ENCODE peak calls at places on chromosomes 4 and X, in seven cellular contexts. I is upper lobe of left lung, R is endothelial cell, M is activated B cell treated with CpG ODN at 0.5 μM for 24 hours, K is fibroblast of the conjunctiva, T is spleen, Y is nucleus accumbens. D is an unnamed sample.

GRCh38 chr4:48752726-48753125 is 27.4 kb downstream of the FRYL start:
- DNase-seq in I (no peak), R (no peak), M (no peak), K (no peak), T (no peak), Y (no peak), D (no peak)

GRCh38 chr4:48028654-48029053 is 12.1 kb downstream of the NIPAL1 start:
- DNase-seq in I (no peak), R (no peak), M (no peak), K (no peak), T (no peak), Y (no peak), D (no peak)

GRCh38 chr4:134935320-134935719 is 733.7 kb upstream of the PABPC4L start:
- DNase-seq in I (no peak), R (peak), M (no peak), K (no peak), T (no peak), Y (no peak), D (no peak)

GRCh38 chr4:11614426-11614825 is 185.7 kb upstream of the HS3ST1 start:
- DNase-seq in I (no peak), R (no peak), M (no peak), K (no peak), T (no peak), Y (no peak), D (no peak)

GRCh38 chrX:136635235-136635634 is 12.7 kb upstream of the CD40LG start:
- DNase-seq in I (no peak), R (no peak), M (no peak), K (no peak), T (no peak), Y (no peak), D (no peak)

GRCh38 chr4:145619639-145619996 is 433 bp downstream of the MMAA start:
- DNase-seq in I (peak), R (peak), M (no peak), K (peak), T (peak), Y (no peak), D (no peak)

GRCh38 chrX:122046226-122046625 is 998.8 kb downstream of the GLUD2 start:
- DNase-seq in I (peak), R (no peak), M (no peak), K (no peak), T (no peak), Y (no peak), D (no peak)

GRCh38 chrX:155819966-155820491 is 61.1 kb upstream of the VAMP7 start:
- DNase-seq in I (peak), R (peak), M (no peak), K (peak), T (no peak), Y (peak), D (peak)

GRCh38 chr4:111652986-111653385 is 492.3 kb upstream of the FAM241A start:
- DNase-seq in I (no peak), R (no peak), M (no peak), K (no peak), T (no peak), Y (no peak), D (no peak)

GRCh38 chrX:78333521-78333920 is 6.1 kb upstream of the CYSLTR1 start:
- DNase-seq in I (no peak), R (no peak), M (no peak), K (no peak), T (no peak), Y (no peak), D (no peak)

GRCh38 chrX:31057291-31057690 is 14.6 kb downstream of the FTHL17 start:
- DNase-seq in I (no peak), R (no peak), M (no peak), K (no peak), T (no peak), Y (no peak), D (no peak)

GRCh38 chr4:142778908-142779307 is 67.2 kb downstream of the INPP4B start:
- DNase-seq in I (no peak), R (no peak), M (no peak), K (no peak), T (no peak), Y (no peak), D (no peak)

GRCh38 chrX:64580035-64580434 is 184.8 kb upstream of the MTMR8 start:
- DNase-seq in I (no peak), R (no peak), M (no peak), K (no peak), T (no peak), Y (no peak), D (no peak)

GRCh38 chrX:101265869-101266428 is 25.2 kb downstream of the TAF7L start:
- DNase-seq in I (no peak), R (no peak), M (no peak), K (no peak), T (no peak), Y (no peak), D (no peak)

GRCh38 chr4:19999775-20000414 is 251.8 kb upstream of the SLIT2 start:
- DNase-seq in I (no peak), R (no peak), M (no peak), K (no peak), T (no peak), Y (no peak), D (no peak)

GRCh38 chrX:123477673-123478072 is 255.2 kb downstream of the THOC2 start:
- DNase-seq in I (no peak), R (no peak), M (no peak), K (no peak), T (no peak), Y (no peak), D (no peak)

GRCh38 chr4:123305746-123306145 is 90.8 kb upstream of the SPRY1 start:
- DNase-seq in I (no peak), R (no peak), M (no peak), K (no peak), T (no peak), Y (no peak), D (no peak)

GRCh38 chr4:161364681-161365080 is 799.1 kb downstream of the FSTL5 start:
- DNase-seq in I (no peak), R (no peak), M (no peak), K (no peak), T (no peak), Y (peak), D (no peak)

GRCh38 chr4:55635760-55636621 is at the start of gene NMU:
- DNase-seq in I (peak), R (peak), M (peak), K (no peak), T (peak), Y (no peak), D (no peak)

GRCh38 chr4:56132835-56133234 is 184.1 kb downstream of the CEP135 start:
- DNase-seq in I (no peak), R (no peak), M (no peak), K (no peak), T (no peak), Y (no peak), D (no peak)

GRCh38 chr4:113094802-113095201 is 45.3 kb downstream of the ANK2 start:
- DNase-seq in I (no peak), R (no peak), M (no peak), K (peak), T (no peak), Y (no peak), D (no peak)

GRCh38 chrX:100731441-100732281 is at the start of gene SYTL4:
- DNase-seq in I (peak), R (peak), M (peak), K (no peak), T (peak), Y (no peak), D (no peak)

GRCh38 chr4:56086561-56086960 is 137.8 kb downstream of the CEP135 start:
- DNase-seq in I (no peak), R (no peak), M (no peak), K (no peak), T (no peak), Y (no peak), D (no peak)

GRCh38 chr4:163758032-163758431 is 263.5 kb downstream of the TMA16 start:
- DNase-seq in I (no peak), R (no peak), M (no peak), K (no peak), T (no peak), Y (no peak), D (no peak)

GRCh38 chr4:182289809-182290208 is 46.6 kb downstream of the TENM3 start:
- DNase-seq in I (no peak), R (no peak), M (no peak), K (no peak), T (no peak), Y (no peak), D (no peak)

GRCh38 chrX:2967998-2968909 is 38.1 kb upstream of the ARSH start:
- DNase-seq in I (peak), R (no peak), M (no peak), K (peak), T (no peak), Y (peak), D (no peak)

GRCh38 chrX:1754077-1754476 is 139.2 kb downstream of the ASMT start:
- DNase-seq in I (no peak), R (no peak), M (no peak), K (no peak), T (no peak), Y (no peak), D (no peak)

GRCh38 chr4:65416875-65417274 is 253.4 kb downstream of the EPHA5 start:
- DNase-seq in I (peak), R (no peak), M (no peak), K (no peak), T (no peak), Y (no peak), D (no peak)

GRCh38 chr4:8076023-8076422 is 82.6 kb downstream of the ABLIM2 start:
- DNase-seq in I (no peak), R (no peak), M (no peak), K (no peak), T (no peak), Y (no peak), D (no peak)

GRCh38 chr4:153788064-153788418 is 842 bp downstream of the SFRP2 start:
- DNase-seq in I (no peak), R (peak), M (no peak), K (no peak), T (no peak), Y (no peak), D (no peak)

GRCh38 chr4:13523591-13524503 is 20.5 kb downstream of the NKX3-2 start:
- DNase-seq in I (no peak), R (no peak), M (no peak), K (no peak), T (no peak), Y (no peak), D (no peak)

GRCh38 chr4:97121493-97121892 is 1021.8 kb downstream of the STPG2 start:
- DNase-seq in I (no peak), R (no peak), M (no peak), K (no peak), T (no peak), Y (no peak), D (no peak)

GRCh38 chr4:7811536-7812190 is 128.0 kb downstream of the AFAP1 start:
- DNase-seq in I (peak), R (no peak), M (no peak), K (no peak), T (no peak), Y (no peak), D (no peak)

GRCh38 chrX:145613894-145614293 is 203.7 kb upstream of the SLITRK2 start:
- DNase-seq in I (no peak), R (no peak), M (no peak), K (no peak), T (no peak), Y (no peak), D (no peak)

GRCh38 chr4:77193511-77194236 is 36.7 kb downstream of the CCNG2 start:
- DNase-seq in I (peak), R (no peak), M (peak), K (no peak), T (peak), Y (no peak), D (peak)